ENCODE peak calls at places on chromosome 19, in nine cellular contexts. O, T, G, V, B, I, R, L and E are unnamed samples.

GRCh38 chr19:33718668-33719259 is 77.9 kb upstream of the KCTD15 start:
- DNase-seq in O (no peak), L (no peak), I (no peak), G (no peak), T (no peak), R (no peak), B (no peak), V (no peak), E (no peak)

GRCh38 chr19:37963190-37963947 is 56.4 kb downstream of the SIPA1L3 start:
- DNase-seq in L (no peak), O (no peak), T (no peak), V (no peak), R (no peak), I (no peak), B (no peak), G (peak; percentile 51), E (peak; percentile 26)

GRCh38 chr19:38055655-38056521 is 148.9 kb downstream of the SIPA1L3 start:
- DNase-seq in V (no peak), L (peak; percentile 69), B (no peak), O (no peak), R (no peak), I (peak; percentile 66), G (no peak), T (no peak), E (no peak)

GRCh38 chr19:58354478-58355030 is 1.3 kb upstream of the A1BG start:
- DNase-seq in B (no peak), O (no peak), V (no peak), L (no peak), T (no peak), I (no peak), G (no peak), R (no peak), E (no peak)

GRCh38 chr19:54172764-54173699 is at the start of gene TMC4:
- DNase-seq in O (peak; percentile 63), G (peak; percentile 33), R (no peak), B (peak; percentile 76), V (peak; percentile 93), I (no peak), T (peak; percentile 93), L (peak; percentile 97), E (peak; percentile 52)

GRCh38 chr19:51903192-51903591 is 1.6 kb downstream of the ZNF649 start:
- DNase-seq in G (no peak), V (no peak), O (no peak), I (no peak), B (no peak), L (peak; percentile 42), R (no peak), T (no peak), E (no peak)

GRCh38 chr19:6587998-6588507 is 2.9 kb downstream of the CD70 start:
- DNase-seq in V (no peak), R (no peak), T (no peak), O (no peak), G (no peak), L (peak; percentile 24), B (no peak), I (peak; percentile 10), E (peak; percentile 85)

GRCh38 chr19:39262496-39262895 is 5.7 kb upstream of the IFNL2 start:
- DNase-seq in T (no peak), G (no peak), B (no peak), L (no peak), O (no peak), V (no peak), I (no peak), R (no peak), E (no peak)

GRCh38 chr19:1074512-1075283 is 7.7 kb downstream of the ARHGAP45 start:
- DNase-seq in V (peak; percentile 72), B (peak; percentile 74), O (no peak), G (no peak), L (no peak), I (no peak), R (peak; percentile 100), T (no peak), E (peak; percentile 90)

GRCh38 chr19:10353793-10354391 is 14.5 kb upstream of the ICAM3 start:
- DNase-seq in L (peak; percentile 100), T (peak; percentile 78), I (peak; percentile 95), O (peak; percentile 32), V (peak; percentile 30), B (no peak), G (peak; percentile 45), R (peak; percentile 77), E (peak; percentile 78)

GRCh38 chr19:14554382-14554812 is 17.5 kb downstream of the NDUFB7 start:
- DNase-seq in G (no peak), V (peak; percentile 38), I (no peak), T (peak; percentile 61), O (no peak), B (no peak), L (peak; percentile 55), R (no peak), E (no peak)

GRCh38 chr19:35750167-35750566 is 1.8 kb downstream of the LIN37 start:
- DNase-seq in I (no peak), B (no peak), G (no peak), V (peak; percentile 6), T (no peak), R (no peak), L (no peak), O (no peak), E (no peak)

GRCh38 chr19:3071764-3072163 is 9.5 kb upstream of the TLE5 start:
- DNase-seq in T (no peak), I (no peak), B (no peak), O (no peak), R (no peak), G (no peak), L (no peak), V (no peak), E (no peak)

GRCh38 chr19:572891-573825 is 762 bp downstream of the BSG start:
- DNase-seq in B (peak; percentile 28), L (peak; percentile 59), O (no peak), T (peak; percentile 70), V (peak; percentile 47), I (peak; percentile 78), G (peak; percentile 82), R (peak; percentile 69), E (peak; percentile 49)

GRCh38 chr19:10226376-10227214 is 4.5 kb downstream of the S1PR2 start:
- DNase-seq in L (no peak), T (peak; percentile 86), I (no peak), B (no peak), V (no peak), O (no peak), R (peak; percentile 92), G (peak; percentile 89), E (no peak)

GRCh38 chr19:7869453-7869909 is 4.7 kb downstream of the PRR36 start:
- DNase-seq in O (no peak), V (peak; percentile 80), B (peak; percentile 78), L (peak; percentile 80), I (peak; percentile 72), R (peak; percentile 84), T (peak; percentile 87), G (peak; percentile 67), E (peak; percentile 75)

GRCh38 chr19:17948967-17949930 is 16.4 kb downstream of the CCDC124 start:
- DNase-seq in R (no peak), L (no peak), B (no peak), G (no peak), T (no peak), O (no peak), I (peak; percentile 43), V (no peak), E (peak; percentile 30)

GRCh38 chr19:13598098-13598497 is 91.8 kb upstream of the CACNA1A start:
- DNase-seq in O (no peak), R (no peak), V (no peak), B (no peak), G (no peak), T (no peak), I (no peak), L (no peak), E (no peak)

GRCh38 chr19:16649734-16650133 is 10.2 kb downstream of the SMIM7 start:
- DNase-seq in B (no peak), I (no peak), O (no peak), L (no peak), R (no peak), G (peak; percentile 54), T (no peak), V (no peak), E (no peak)

GRCh38 chr19:30640266-30640965 is 268.2 kb downstream of the ZNF536 start:
- DNase-seq in L (no peak), O (no peak), G (peak; percentile 14), I (no peak), V (no peak), T (no peak), R (no peak), B (no peak), E (no peak)

DNA sequence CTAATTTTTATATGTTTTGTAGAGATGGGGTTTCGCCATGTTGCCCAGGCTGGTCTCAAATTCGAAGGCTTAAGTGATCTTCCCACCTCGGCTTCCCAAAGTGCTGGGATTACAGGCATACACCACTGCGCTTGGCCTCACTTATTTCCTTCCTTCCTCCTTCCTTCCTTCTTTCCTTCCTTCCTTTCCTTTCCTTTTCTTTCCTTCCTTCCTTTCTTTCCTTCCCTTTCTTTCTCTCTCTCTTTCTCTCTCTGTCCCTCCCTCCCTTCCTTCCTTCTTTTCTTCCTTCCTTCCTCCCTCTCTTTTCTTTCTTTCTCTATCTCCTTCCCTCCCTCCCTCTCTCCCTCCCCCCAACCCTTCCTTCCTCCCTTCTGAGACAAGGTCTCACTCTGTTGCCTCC is 36.8 kb downstream of the TRPM4 start:
- DNase-seq in I (no peak), B (no peak), V (no peak), R (no peak), T (no peak), G (no peak), O (no peak), L (no peak), E (no peak)
- TF ChIP-seq EZH2phosphoT487 in I (no peak), B (no peak), V (no peak), R (no peak), T (no peak), G (no peak), O (no peak), L (no peak), E (no peak)

GRCh38 chr19:49691243-49692101 is 556 bp downstream of the CPT1C start:
- DNase-seq in R (peak; percentile 91), T (peak; percentile 79), B (no peak), O (no peak), G (peak; percentile 85), I (peak; percentile 94), V (peak; percentile 64), L (peak; percentile 90), E (no peak)
- TF ChIP-seq EZH2phosphoT487 in R (no peak), T (no peak), B (no peak), O (no peak), G (no peak), I (no peak), V (no peak), L (no peak), E (no peak)

GRCh38 chr19:19403373-19403901 is 2.0 kb upstream of the GATAD2A start:
- DNase-seq in T (no peak), I (no peak), B (no peak), G (peak; percentile 89), R (no peak), L (no peak), V (peak; percentile 66), O (no peak), E (no peak)
- TF ChIP-seq EZH2phosphoT487 in T (no peak), I (no peak), B (no peak), G (no peak), R (no peak), L (no peak), V (no peak), O (no peak), E (no peak)

DNA sequence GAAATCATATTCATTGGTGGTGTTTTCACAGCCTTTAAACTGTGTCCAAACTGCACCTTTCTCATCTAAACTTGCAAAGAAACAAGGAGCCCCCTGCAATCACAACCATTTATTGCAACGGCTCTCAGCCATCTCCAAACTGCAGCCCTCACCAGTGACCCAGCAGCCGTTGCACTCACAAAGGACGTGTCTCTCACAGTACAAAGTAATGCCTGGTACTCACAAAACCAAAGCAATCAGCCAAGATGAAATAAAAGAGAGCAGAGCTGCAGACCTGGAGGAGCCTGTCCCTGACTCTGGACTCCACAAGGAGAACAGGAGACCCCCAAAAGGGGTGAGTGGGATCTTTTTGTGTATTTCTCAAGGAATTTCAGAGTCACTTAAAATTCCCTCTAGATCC is 20.2 kb upstream of the CEACAM21 start:
- DNase-seq in G (no peak), T (no peak), L (no peak), I (no peak), R (no peak), B (no peak), V (no peak), O (no peak), E (no peak)
- TF ChIP-seq EZH2phosphoT487 in G (no peak), T (no peak), L (no peak), I (no peak), R (no peak), B (no peak), V (no peak), O (no peak), E (no peak)